ENCODE peak calls at places on chromosomes 4 and X, in five cellular contexts. U is AG09309, D is cardiac muscle cell, N is pancreas, T is body of pancreas. Q is an unnamed sample.

GRCh38 chr4:119525005-119525749 is 103.4 kb downstream of the PDE5A start:
- DNase-seq in D (no peak), N (no peak), U (no peak), T (no peak), Q (no peak)

GRCh38 chr4:118058955-118059354 is 24.7 kb downstream of the NDST3 start:
- DNase-seq in T (no peak), N (no peak), D (no peak), U (no peak), Q (no peak)

GRCh38 chr4:17366496-17366895 is 145.4 kb downstream of the QDPR start:
- DNase-seq in D (no peak), T (no peak), N (no peak), U (no peak), Q (no peak)

GRCh38 chr4:112591593-112591992 is 45.1 kb downstream of the ZGRF1 start:
- DNase-seq in T (no peak), U (no peak), D (no peak), N (no peak), Q (no peak)

GRCh38 chr4:118338981-118339765 is 13.6 kb downstream of the PRSS12 start:
- DNase-seq in T (no peak), U (peak; percentile 23), N (no peak), D (no peak), Q (no peak)

GRCh38 chr4:71540749-71541269 is 202.0 kb downstream of the SLC4A4 start:
- DNase-seq in T (no peak), D (no peak), U (no peak), N (no peak), Q (peak; percentile 3)

GRCh38 chr4:189090174-189090814 is 850.4 kb upstream of the FRG1 start:
- DNase-seq in U (no peak), N (no peak), T (no peak), D (peak; percentile 38), Q (no peak)

GRCh38 chrX:154597221-154597620 is 12.3 kb downstream of the CTAG1A start:
- DNase-seq in U (no peak), N (no peak), D (no peak), T (no peak), Q (no peak)

GRCh38 chrX:106742831-106743230 is 16.3 kb downstream of the RNF128 start:
- DNase-seq in T (no peak), D (no peak), N (no peak), U (no peak), Q (no peak)

GRCh38 chr4:51868449-51868847 is 25.5 kb downstream of the DCUN1D4 start:
- DNase-seq in N (no peak), U (no peak), D (no peak), T (no peak), Q (no peak)

GRCh38 chr4:107210450-107211239 is 174.5 kb upstream of the DKK2 start:
- DNase-seq in U (no peak), N (no peak), D (peak; percentile 8), T (no peak), Q (no peak)

GRCh38 chr4:184282251-184282713 is 64.6 kb upstream of the ENPP6 start:
- DNase-seq in N (no peak), D (no peak), U (no peak), T (peak; percentile 28), Q (no peak)

GRCh38 chr4:94961420-94961819 is 203.7 kb downstream of the BMPR1B start:
- DNase-seq in T (no peak), N (no peak), D (no peak), U (no peak), Q (no peak)

GRCh38 chr4:122747883-122748282 is 15.4 kb downstream of the BBS12 start:
- DNase-seq in T (no peak), N (no peak), D (no peak), U (no peak), Q (no peak)

GRCh38 chr4:83285022-83285387 is 407 bp upstream of the COQ2 start:
- DNase-seq in N (no peak), T (no peak), D (peak; percentile 7), U (no peak), Q (no peak)
- H3K4me3 ChIP-seq in N (peak overlapping the region; percentile 57), T (peak overlapping the region; percentile 24), D (peak overlapping the region; percentile 50), U (peak overlapping the region; percentile 52), Q (peak overlapping the region; percentile 70)

DNA sequence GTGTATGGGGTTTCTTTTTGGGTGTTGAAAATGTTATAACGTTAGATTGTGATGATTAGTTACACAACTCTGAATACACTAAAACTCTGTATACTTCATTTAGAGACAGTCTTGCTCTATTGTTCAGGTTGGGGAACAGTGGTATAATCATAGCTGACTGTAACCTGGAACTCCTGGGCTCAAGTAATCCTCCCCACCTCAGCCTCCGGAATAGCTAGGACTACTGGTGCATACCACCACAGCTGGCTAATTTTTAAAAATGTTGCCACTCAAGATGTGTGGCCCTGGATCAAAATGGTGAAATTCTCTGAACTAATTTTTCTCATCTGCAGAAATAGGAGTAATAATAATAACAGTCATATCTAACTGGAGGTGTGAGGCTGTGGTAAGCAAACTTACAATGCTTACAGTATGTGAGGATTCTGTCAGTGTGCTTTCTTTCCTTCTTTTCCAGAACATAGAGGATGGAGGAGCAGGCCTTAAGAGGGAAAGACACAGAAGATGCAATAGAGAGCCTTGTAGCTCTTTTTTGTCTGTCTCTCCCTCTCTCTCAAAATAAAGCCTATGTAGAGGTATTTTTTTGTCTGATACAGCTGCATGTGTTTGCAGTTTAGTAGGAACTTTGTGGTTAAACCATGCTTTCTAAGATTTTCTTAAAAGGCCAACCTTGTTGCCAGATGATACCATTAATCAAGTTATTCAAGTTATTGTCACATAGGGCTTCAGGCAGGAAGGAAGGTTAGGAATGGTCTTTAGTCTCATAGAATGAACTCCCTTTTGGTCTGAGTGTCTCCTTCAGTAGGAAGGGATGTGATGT is 7.5 kb downstream of the ADD1 start:
- DNase-seq in N (no peak), D (no peak), T (no peak), U (no peak), Q (no peak)
- H3K4me3 ChIP-seq in N (no peak overlapping the region), D (no peak overlapping the region), T (no peak overlapping the region), U (no peak overlapping the region), Q (no peak overlapping the region)

GRCh38 chrX:134148293-134148692 is 88.7 kb upstream of the CCDC160 start:
- DNase-seq in T (no peak), N (no peak), D (no peak), U (no peak), Q (no peak)
- H3K4me3 ChIP-seq in T (no peak overlapping the region), N (no peak overlapping the region), D (no peak overlapping the region), U (no peak overlapping the region), Q (no peak overlapping the region)

GRCh38 chr4:139018971-139019758 is 3.6 kb downstream of the NOCT start:
- DNase-seq in D (no peak), N (no peak), U (peak; percentile 39), T (no peak), Q (no peak)
- H3K4me3 ChIP-seq in D (no peak overlapping the region), N (no peak overlapping the region), U (no peak overlapping the region), T (no peak overlapping the region), Q (no peak overlapping the region)

DNA sequence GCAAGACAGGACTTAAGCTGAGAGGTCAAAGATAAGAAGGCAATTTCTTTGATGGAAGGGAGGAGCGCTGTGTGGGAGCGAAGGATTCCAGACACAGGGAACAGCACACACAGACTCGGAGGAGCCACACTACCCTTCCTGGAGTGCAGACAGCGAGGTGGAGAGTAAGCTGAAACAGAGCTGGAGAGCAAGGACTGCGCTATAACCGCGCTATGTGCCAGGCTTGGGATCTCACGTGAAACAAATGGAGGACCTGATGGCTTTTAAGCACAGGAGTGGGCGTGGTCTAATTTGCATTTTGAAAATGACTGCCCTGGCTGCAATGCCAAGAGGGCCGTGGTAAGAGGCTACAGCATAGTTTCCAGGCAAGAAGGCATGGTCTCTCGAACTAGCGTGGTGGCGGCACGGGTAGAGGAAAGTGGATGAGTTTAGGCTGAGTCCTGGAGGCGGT is 113.9 kb upstream of the SORBS2 start:
- DNase-seq in U (no peak), D (peak; percentile 76), N (no peak), T (no peak), Q (peak; percentile 9)
- H3K4me3 ChIP-seq in U (no peak overlapping the region), D (peak overlapping the region; percentile 2), N (no peak overlapping the region), T (no peak overlapping the region), Q (no peak overlapping the region)

DNA sequence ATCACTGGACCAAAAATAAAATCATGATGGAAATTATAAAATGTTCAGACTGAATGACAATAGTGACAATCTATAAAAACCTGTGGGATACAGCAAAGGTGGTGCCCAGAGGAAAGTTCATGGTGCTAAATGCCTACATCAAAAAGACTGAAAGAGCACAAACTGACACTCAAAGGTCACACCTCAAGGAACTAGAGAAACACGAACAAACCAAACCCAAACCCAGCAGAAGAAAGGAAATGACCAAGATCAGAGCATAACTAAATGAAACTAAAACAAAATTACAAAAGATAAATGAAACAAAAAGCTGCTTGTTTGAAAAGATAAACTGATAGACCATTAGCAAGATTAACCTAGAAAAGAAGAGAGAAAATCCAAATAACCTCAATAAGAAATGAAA is 78.7 kb downstream of the ANAPC10 start:
- DNase-seq in N (no peak), D (no peak), U (no peak), T (no peak), Q (no peak)
- H3K4me3 ChIP-seq in N (no peak overlapping the region), D (no peak overlapping the region), U (no peak overlapping the region), T (no peak overlapping the region), Q (no peak overlapping the region)

GRCh38 chr4:8860892-8861575 is 10.6 kb downstream of the HMX1 start:
- DNase-seq in T (no peak), U (no peak), D (no peak), N (no peak), Q (peak; percentile 37)

GRCh38 chr4:8858925-8859210 is 12.8 kb downstream of the HMX1 start:
- DNase-seq in T (no peak), U (no peak), N (no peak), D (no peak), Q (no peak)

GRCh38 chr4:8859550-8860095 is 12.0 kb downstream of the HMX1 start:
- DNase-seq in T (no peak), U (no peak), D (no peak), N (no peak), Q (no peak)

GRCh38 chr4:8861576-8862279 is 9.9 kb downstream of the HMX1 start:
- DNase-seq in D (no peak), T (no peak), U (no peak), N (no peak), Q (no peak)

GRCh38 chr4:8860096-8860891 is 11.3 kb downstream of the HMX1 start:
- DNase-seq in N (no peak), T (no peak), D (no peak), U (no peak), Q (no peak)
- H3K4me3 ChIP-seq in N (peak overlapping the region; percentile 26), T (no peak overlapping the region), D (no peak overlapping the region), U (no peak overlapping the region), Q (peak overlapping the region; percentile 24)

GRCh38 chr4:173057442-173057841 is 111.2 kb upstream of the GALNT7 start:
- DNase-seq in N (no peak), U (no peak), T (no peak), D (no peak), Q (no peak)

GRCh38 chr4:173056271-173056670 is 112.3 kb upstream of the GALNT7 start:
- DNase-seq in T (no peak), U (no peak), N (no peak), D (no peak), Q (no peak)

GRCh38 chr4:173061160-173061559 is 107.5 kb upstream of the GALNT7 start:
- DNase-seq in T (no peak), N (no peak), U (no peak), D (no peak), Q (no peak)

GRCh38 chr4:173056708-173057107 is 111.9 kb upstream of the GALNT7 start:
- DNase-seq in D (no peak), N (no peak), U (no peak), T (peak; percentile 63), Q (no peak)

DNA sequence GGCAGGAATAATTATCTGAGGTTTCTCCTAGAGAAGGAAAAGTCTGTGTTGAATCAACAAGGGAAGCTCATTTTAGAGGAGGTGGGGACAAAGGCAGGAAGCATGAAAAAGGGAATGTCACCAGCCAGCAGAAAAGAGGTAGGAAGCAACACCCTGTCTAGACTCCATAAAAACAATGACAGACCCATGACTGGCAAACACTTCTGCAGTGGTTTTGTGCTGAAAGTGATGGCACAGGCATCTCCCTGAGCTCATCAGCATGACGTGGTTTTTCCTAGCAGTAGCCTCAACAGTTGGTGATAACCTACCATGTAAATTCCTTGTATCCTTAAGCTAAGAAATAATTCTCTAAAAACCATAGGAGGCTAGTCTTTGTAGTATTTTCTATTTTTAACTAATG is 110.7 kb upstream of the GALNT7 start:
- DNase-seq in T (no peak), D (no peak), N (no peak), U (no peak), Q (no peak)
- H3K4me3 ChIP-seq in T (no peak overlapping the region), D (no peak overlapping the region), N (no peak overlapping the region), U (no peak overlapping the region), Q (no peak overlapping the region)